ENCODE peak calls at places on chromosome 1, in four cellular contexts. O is HCT116, L is lower leg skin, C is body of pancreas. D is an unnamed sample.

GRCh38 chr1:147641695-147642592 is 28.4 kb downstream of the ACP6 start:
- DNase-seq in O (peak; percentile 32), C (peak; percentile 66), L (peak; percentile 41), D (peak; percentile 36)

GRCh38 chr1:109307363-109308021 is 681 bp upstream of the MYBPHL start:
- DNase-seq in C (peak; percentile 20), O (no peak), L (no peak), D (peak; percentile 49)

GRCh38 chr1:10865518-10866313 is 69.3 kb upstream of the CASZ1 start:
- DNase-seq in O (no peak), C (no peak), L (no peak), D (no peak)

GRCh38 chr1:226482196-226482595 is 66.4 kb upstream of the STUM start:
- DNase-seq in L (no peak), O (no peak), C (no peak), D (no peak)

GRCh38 chr1:26360051-26360806 is 6.3 kb upstream of the CRYBG2 start:
- DNase-seq in L (no peak), C (peak; percentile 15), O (no peak), D (no peak)

GRCh38 chr1:187390157-187390556 is 561.4 kb downstream of the PLA2G4A start:
- DNase-seq in L (no peak), C (no peak), O (no peak), D (no peak)

GRCh38 chr1:27568247-27569087 is 35.5 kb downstream of the AHDC1 start:
- DNase-seq in C (peak; percentile 99), O (peak; percentile 89), L (peak; percentile 94), D (peak; percentile 95)

GRCh38 chr1:42178249-42178648 is 13.7 kb upstream of the GUCA2A start:
- DNase-seq in C (no peak), O (no peak), L (no peak), D (no peak)

GRCh38 chr1:36783475-36783874 is 250.8 kb downstream of the GRIK3 start:
- DNase-seq in O (no peak), L (no peak), C (no peak), D (no peak)

GRCh38 chr1:12336436-12336835 is 106.6 kb downstream of the VPS13D start:
- DNase-seq in O (no peak), C (peak; percentile 58), L (no peak), D (no peak)

GRCh38 chr1:14778882-14779594 is 180.6 kb downstream of the KAZN start:
- DNase-seq in O (peak; percentile 21), L (no peak), C (peak; percentile 67), D (no peak)

GRCh38 chr1:167803358-167804217 is 81.8 kb downstream of the MPZL1 start:
- DNase-seq in O (peak; percentile 90), C (peak; percentile 94), L (peak; percentile 93), D (peak; percentile 78)

GRCh38 chr1:47333922-47334764 is 553 bp downstream of the CMPK1 start:
- DNase-seq in O (peak; percentile 44), L (peak; percentile 67), C (peak; percentile 85), D (peak; percentile 65)
- TF ChIP-seq POLR2A in O (no peak), L (no peak), C (peak; percentile 50), D (peak; percentile 73)

DNA sequence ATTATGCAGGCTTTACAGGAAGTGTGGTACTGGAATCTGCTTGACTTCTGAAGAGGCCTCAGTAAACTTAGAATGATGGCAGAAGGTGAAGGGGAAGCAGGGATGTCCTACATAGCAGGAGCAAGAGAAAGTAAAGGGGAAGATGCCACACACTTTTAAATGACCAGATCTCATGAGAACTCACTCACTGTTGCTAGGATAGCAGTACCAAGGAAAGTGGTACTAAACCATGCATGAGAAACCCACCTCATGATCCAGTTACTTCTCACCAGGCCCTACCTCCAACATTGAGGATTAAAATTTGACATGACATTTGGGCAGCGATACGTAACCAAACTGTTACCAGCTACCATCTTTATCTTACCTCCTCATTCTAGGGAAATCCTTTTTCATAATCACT is 9.6 kb downstream of the DHX9 start:
- DNase-seq in O (no peak), L (no peak), C (no peak), D (no peak)
- TF ChIP-seq POLR2A in O (no peak), L (no peak), C (no peak), D (no peak)

GRCh38 chr1:211859405-211859804 is 28.8 kb upstream of the LPGAT1 start:
- DNase-seq in O (no peak), C (no peak), L (no peak), D (no peak)
- TF ChIP-seq POLR2A in O (no peak), C (no peak), L (no peak), D (no peak)

GRCh38 chr1:236552901-236553300 is 29.1 kb downstream of the LGALS8 start:
- DNase-seq in O (no peak), L (no peak), C (no peak), D (no peak)

GRCh38 chr1:236556606-236557005 is 32.8 kb downstream of the LGALS8 start:
- DNase-seq in L (no peak), C (no peak), O (no peak), D (no peak)

GRCh38 chr1:236553370-236553769 is 29.6 kb downstream of the LGALS8 start:
- DNase-seq in C (no peak), O (no peak), L (no peak), D (no peak)

GRCh38 chr1:236552096-236552495 is 28.3 kb downstream of the LGALS8 start:
- DNase-seq in L (no peak), C (no peak), O (no peak), D (no peak)

DNA sequence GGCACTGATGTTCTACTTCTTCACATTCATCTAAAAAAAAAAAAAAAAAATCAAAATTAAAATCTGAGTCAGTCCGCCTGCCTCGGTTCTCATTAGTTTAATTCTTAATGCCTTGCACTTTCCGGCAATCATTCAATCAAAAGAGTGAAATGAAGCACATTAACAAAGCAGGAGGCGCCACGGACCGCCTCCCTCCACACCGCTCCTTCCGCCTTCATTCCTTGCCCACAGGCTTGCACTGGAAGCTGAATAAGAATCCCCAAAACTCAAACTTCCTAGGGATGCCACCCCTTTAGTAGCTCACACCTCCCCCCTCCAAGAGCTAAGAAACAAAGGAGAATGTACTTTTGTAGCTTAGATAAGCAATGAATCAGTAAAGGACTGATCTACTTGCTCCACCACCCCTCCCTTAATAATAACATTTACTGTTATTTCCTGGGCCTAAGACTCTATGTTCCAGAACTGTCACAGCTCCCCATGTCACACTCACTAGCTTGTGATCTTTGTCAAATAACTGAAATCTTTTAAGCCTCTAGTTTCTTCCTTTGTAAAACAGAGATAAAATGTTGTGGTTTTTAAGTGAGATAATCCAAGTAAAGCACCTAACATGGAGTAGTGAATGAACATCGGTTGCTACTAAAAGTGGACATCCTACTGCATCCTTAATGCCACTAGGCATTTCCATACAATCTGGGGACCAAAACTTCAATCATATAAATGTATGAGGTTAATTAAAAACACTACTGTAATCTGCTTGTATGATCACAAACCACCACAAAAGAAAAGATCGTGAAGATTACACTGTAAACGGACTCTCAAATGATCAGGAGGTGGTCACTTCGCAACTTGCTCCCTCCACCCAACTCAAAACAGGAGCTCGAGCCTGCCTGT is 27.4 kb downstream of the LGALS8 start:
- DNase-seq in O (no peak), L (no peak), C (no peak), D (no peak)
- TF ChIP-seq POLR2A in O (no peak), L (no peak), C (no peak), D (no peak)

GRCh38 chr1:31936966-31937299 is 1.2 kb downstream of the PTP4A2 start:
- DNase-seq in C (no peak), L (no peak), O (no peak), D (no peak)
- TF ChIP-seq POLR2A in C (no peak), L (no peak), O (no peak), D (no peak)

GRCh38 chr1:155918660-155919059 is 7.5 kb upstream of the RIT1 start:
- DNase-seq in O (no peak), C (no peak), L (no peak), D (no peak)

GRCh38 chr1:155925506-155925905 is 8.7 kb downstream of the KHDC4 start:
- DNase-seq in O (no peak), C (no peak), L (no peak), D (no peak)

GRCh38 chr1:155919801-155920200 is 8.7 kb upstream of the RIT1 start:
- DNase-seq in C (no peak), L (no peak), O (no peak), D (no peak)

DNA sequence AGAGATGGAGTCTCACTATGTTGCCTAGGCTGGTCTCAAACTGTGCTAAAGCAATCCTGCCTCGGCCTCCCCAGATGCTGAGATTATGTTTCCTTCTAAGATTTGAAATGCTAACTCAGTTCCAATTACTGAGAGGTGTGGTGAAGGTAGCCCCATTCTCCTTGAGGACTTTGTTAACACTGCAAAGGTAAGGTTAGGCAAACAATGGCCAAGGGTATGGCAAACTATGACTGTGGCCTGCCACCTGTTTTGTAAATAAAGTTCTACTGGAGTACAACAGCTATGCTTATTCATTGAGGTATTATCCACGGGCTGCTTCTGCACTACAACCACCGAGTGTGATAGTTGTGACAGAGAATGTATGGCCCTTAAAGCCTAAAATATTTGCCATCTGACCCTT is 9.6 kb upstream of the RIT1 start:
- DNase-seq in O (no peak), C (no peak), L (no peak), D (no peak)
- TF ChIP-seq POLR2A in O (no peak), C (no peak), L (no peak), D (no peak)